ENCODE peak calls at places on chromosomes 2 and 18, in six cellular contexts. V is psoas muscle, K is lung, P is small intestine, F is pancreas, Q is sigmoid colon. D is an unnamed sample.

GRCh38 chr2:45728458-45728942 is 77.0 kb downstream of the PRKCE start:
- DNase-seq in V (no peak), K (no peak), P (no peak), F (no peak), Q (no peak), D (no peak)

GRCh38 chr2:237591379-237591881 is 896 bp upstream of the RAB17 start:
- DNase-seq in V (peak; percentile 39), K (peak; percentile 39), P (peak; percentile 51), F (no peak), Q (no peak), D (no peak)

GRCh38 chr2:159138642-159139182 is 147.8 kb downstream of the WDSUB1 start:
- DNase-seq in V (no peak), K (no peak), P (no peak), F (no peak), Q (no peak), D (no peak)

GRCh38 chr2:129396980-129397599 is 582.4 kb upstream of the RAB6C start:
- DNase-seq in V (peak; percentile 64), K (no peak), P (peak; percentile 29), F (no peak), Q (no peak), D (no peak)

GRCh38 chr18:46574000-46574739 is 82.8 kb downstream of the LOXHD1 start:
- DNase-seq in V (no peak), K (no peak), P (no peak), F (no peak), Q (no peak), D (no peak)

GRCh38 chr2:120703330-120703994 is 32.2 kb upstream of the GLI2 start:
- DNase-seq in V (no peak), K (no peak), P (no peak), F (no peak), Q (peak; percentile 34), D (no peak)

GRCh38 chr2:1607971-1608688 is 136.2 kb downstream of the PXDN start:
- DNase-seq in V (peak; percentile 47), K (no peak), P (no peak), F (no peak), Q (no peak), D (no peak)

GRCh38 chr18:38359258-38359657 is 793.7 kb upstream of the CELF4 start:
- DNase-seq in V (no peak), K (no peak), P (no peak), F (no peak), Q (no peak), D (no peak)

GRCh38 chr2:97011977-97012569 is 25.7 kb upstream of the FAM178B start:
- DNase-seq in V (no peak), K (no peak), P (peak; percentile 37), F (no peak), Q (no peak), D (no peak)

GRCh38 chr2:128273469-128274081 is 45.1 kb downstream of the HS6ST1 start:
- DNase-seq in V (peak; percentile 32), K (no peak), P (no peak), F (no peak), Q (peak; percentile 64), D (no peak)

GRCh38 chr2:26914286-26914962 is 56.0 kb upstream of the MAPRE3 start:
- DNase-seq in V (no peak), K (no peak), P (no peak), F (no peak), Q (no peak), D (no peak)

GRCh38 chr2:74304332-74305148 is 38.7 kb downstream of the SLC4A5 start:
- DNase-seq in V (no peak), K (no peak), P (no peak), F (no peak), Q (no peak), D (no peak)

GRCh38 chr2:905833-906140 is 44.9 kb upstream of the SNTG2 start:
- DNase-seq in V (no peak), K (peak; percentile 1), P (no peak), F (no peak), Q (no peak), D (no peak)

GRCh38 chr18:799943-800342 is 12.1 kb downstream of the YES1 start:
- DNase-seq in V (no peak), K (no peak), P (no peak), F (no peak), Q (no peak), D (no peak)

GRCh38 chr2:119234021-119235019 is 10.7 kb downstream of the STEAP3 start:
- DNase-seq in V (no peak), K (no peak), P (no peak), F (peak; percentile 29), Q (no peak), D (no peak)

GRCh38 chr2:143451622-143452021 is 322.4 kb downstream of the ARHGAP15 start:
- DNase-seq in V (no peak), K (no peak), P (no peak), F (no peak), Q (no peak), D (no peak)

GRCh38 chr18:36770315-36770946 is 58.4 kb downstream of the TPGS2 start:
- DNase-seq in V (no peak), K (no peak), P (no peak), F (no peak), Q (no peak), D (no peak)

GRCh38 chr2:86249176-86249842 is 50.1 kb downstream of the MRPL35 start:
- DNase-seq in V (no peak), K (no peak), P (no peak), F (no peak), Q (peak; percentile 81), D (no peak)

GRCh38 chr18:13369756-13370510 is 151.4 kb downstream of the LDLRAD4 start:
- DNase-seq in V (no peak), K (no peak), P (peak; percentile 90), F (no peak), Q (peak; percentile 82), D (no peak)

DNA sequence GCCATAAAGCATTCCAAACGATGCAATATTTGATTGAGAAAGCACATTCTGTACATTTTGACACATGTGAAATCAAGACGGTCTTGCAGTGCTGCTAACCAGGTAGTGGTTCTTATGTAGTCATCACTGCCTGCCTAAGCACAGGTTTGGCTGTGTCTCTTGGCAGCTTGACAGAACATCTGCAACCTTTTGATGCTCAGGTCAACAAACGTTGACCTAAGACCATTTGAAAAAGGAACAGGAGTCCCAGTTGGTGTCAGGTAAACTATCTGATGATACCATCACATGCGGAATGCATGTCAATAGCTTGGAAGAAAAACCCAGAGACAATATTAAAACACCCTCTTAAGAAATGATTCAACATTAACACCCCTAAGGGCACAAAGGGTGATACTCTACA is 80.7 kb downstream of the L3MBTL4 start:
- DNase-seq in V (no peak), K (no peak), P (no peak), F (no peak), Q (no peak), D (no peak)
- H3K27ac ChIP-seq in V (no peak overlapping the region), K (no peak overlapping the region), P (no peak overlapping the region), F (no peak overlapping the region), Q (no peak overlapping the region), D (no peak overlapping the region)

DNA sequence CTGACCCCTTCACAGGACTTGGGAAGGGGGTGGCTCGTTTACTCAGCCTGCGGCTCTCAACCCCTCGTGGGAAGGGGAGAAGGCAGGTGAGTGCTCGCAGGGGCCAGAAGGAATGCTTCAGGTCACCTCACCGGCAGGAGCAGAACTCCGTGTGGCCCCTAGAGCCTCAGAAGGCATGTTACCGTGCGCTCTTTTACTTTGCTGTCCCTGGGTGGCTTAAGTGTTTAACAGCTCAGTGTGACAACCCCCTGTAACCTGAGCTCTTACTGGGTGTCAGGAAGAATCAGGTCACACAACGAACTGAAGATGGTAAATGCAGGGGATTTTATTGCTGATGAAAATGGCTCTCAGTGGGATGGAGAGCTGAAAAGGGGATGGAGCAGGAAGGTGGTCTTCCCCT is 1235.4 kb downstream of the LRP1B start:
- DNase-seq in V (no peak), K (no peak), P (no peak), F (no peak), Q (no peak), D (no peak)
- H3K4me3 ChIP-seq in V (no peak overlapping the region), K (no peak overlapping the region), P (no peak overlapping the region), F (no peak overlapping the region), Q (no peak overlapping the region), D (no peak overlapping the region)

GRCh38 chr18:14965553-14965952 is 217.6 kb downstream of the ANKRD30B start:
- DNase-seq in V (no peak), K (peak; percentile 21), P (peak; percentile 26), F (no peak), Q (no peak), D (no peak)
- H3K9me3 ChIP-seq in V (no peaks in the 10 kb centered on the region), K (no peaks in the 10 kb centered on the region), P (no peaks in the 10 kb centered on the region), F (no peaks in the 10 kb centered on the region), Q (peaks cover 6% of the 10 kb centered on the region), D (no peaks in the 10 kb centered on the region)

DNA sequence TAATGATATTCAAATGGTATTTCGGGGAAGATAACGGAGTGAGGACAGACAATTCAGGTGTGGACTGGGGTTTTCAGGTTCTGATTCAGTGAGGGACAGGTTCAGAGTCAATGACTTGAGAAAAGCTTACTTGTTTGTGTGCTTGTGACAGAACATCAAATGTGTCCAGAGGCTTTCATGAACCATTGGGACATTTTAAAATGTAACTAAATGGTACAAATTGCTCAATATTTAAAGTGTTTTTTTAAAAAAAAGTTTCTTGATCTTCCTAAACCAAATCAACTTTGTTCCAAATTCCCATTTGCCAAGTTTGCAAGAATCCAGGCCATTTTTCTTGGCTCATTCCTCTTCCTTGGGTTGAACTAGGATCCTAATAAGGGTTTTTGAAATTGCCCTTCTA is 59.4 kb upstream of the BZW1 start:
- DNase-seq in V (no peak), K (no peak), P (no peak), F (no peak), Q (no peak), D (no peak)
- H3K27ac ChIP-seq in V (no peak overlapping the region), K (no peak overlapping the region), P (no peak overlapping the region), F (no peak overlapping the region), Q (no peak overlapping the region), D (no peak overlapping the region)

GRCh38 chr18:63141777-63142176 is 177.8 kb downstream of the BCL2 start:
- DNase-seq in V (no peak), K (no peak), P (no peak), F (no peak), Q (no peak), D (no peak)
- H3K4me3 ChIP-seq in V (peak overlapping the region; percentile 31), K (no peak overlapping the region), P (no peak overlapping the region), F (no peak overlapping the region), Q (no peak overlapping the region), D (no peak overlapping the region)